ENCODE peak calls at places on chromosomes 5 and 9, in four cellular contexts. E is colonic mucosa, T is ACHN, Z is endothelial cell of umbilical vein. H is an unnamed sample.

GRCh38 chr9:88303785-88304495 is 84.3 kb upstream of the SPIN1 start:
- DNase-seq in E (no peak), T (no peak), Z (no peak), H (no peak)

GRCh38 chr9:78691531-78691930 is 394.6 kb downstream of the PSAT1 start:
- DNase-seq in E (no peak), T (no peak), Z (no peak), H (no peak)

GRCh38 chr5:141677415-141677814 is 4.6 kb downstream of the ARAP3 start:
- DNase-seq in E (no peak), T (peak), Z (peak), H (peak)

GRCh38 chr5:170757182-170757601 is 26.3 kb upstream of the GABRP start:
- DNase-seq in E (no peak), T (peak), Z (peak), H (peak)

GRCh38 chr9:15211994-15212501 is 95.0 kb downstream of the TTC39B start:
- DNase-seq in E (no peak), T (peak), Z (no peak), H (peak)

GRCh38 chr5:178902849-178903248 is 7.1 kb downstream of the ZFP2 start:
- DNase-seq in E (no peak), T (no peak), Z (no peak), H (no peak)

GRCh38 chr5:159463590-159464321 is 133.5 kb upstream of the IL12B start:
- DNase-seq in E (no peak), T (peak), Z (no peak), H (peak)

GRCh38 chr5:128736567-128736966 is 198.5 kb upstream of the FBN2 start:
- DNase-seq in E (peak), T (no peak), Z (peak), H (no peak)

GRCh38 chr9:96874947-96875459 is 20.7 kb upstream of the ZNF782 start:
- DNase-seq in E (peak), T (peak), Z (peak), H (peak)

GRCh38 chr5:60945760-60946253 is 802 bp downstream of the NDUFAF2 start:
- DNase-seq in E (peak), T (peak), Z (peak), H (peak)

GRCh38 chr5:132073231-132074013 is at the start of gene CSF2:
- DNase-seq in E (no peak), T (peak), Z (peak), H (peak)

GRCh38 chr9:134366223-134367031 is 40.2 kb downstream of the RXRA start:
- DNase-seq in E (peak), T (no peak), Z (peak), H (peak)

GRCh38 chr9:111872886-111873285 is 23.7 kb upstream of the UGCG start:
- DNase-seq in E (no peak), T (no peak), Z (no peak), H (no peak)

GRCh38 chr9:89743576-89744254 is 138.9 kb downstream of the GADD45G start:
- DNase-seq in E (no peak), T (no peak), Z (no peak), H (no peak)

GRCh38 chr5:27458318-27458717 is 419.9 kb upstream of the CDH9 start:
- DNase-seq in E (no peak), T (no peak), Z (no peak), H (no peak)

GRCh38 chr9:123335227-123335985 is 20.6 kb upstream of the CRB2 start:
- DNase-seq in E (no peak), T (peak), Z (peak), H (no peak)

GRCh38 chr5:131277875-131278795 is 14.3 kb downstream of the CDC42SE2 start:
- DNase-seq in E (no peak), T (no peak), Z (no peak), H (peak)

GRCh38 chr5:173025651-173026050 is 30.5 kb upstream of the CREBRF start:
- DNase-seq in E (no peak), T (no peak), Z (no peak), H (no peak)

H was measured in DMS53.